ENCODE peak calls at places on chromosome 10, in five cellular contexts. E, A, V, Y and X are unnamed samples.

GRCh38 chr10:86686972-86687371 is 18.7 kb downstream of the LDB3 start:
- DNase-seq in E (peak; percentile 67), A (no peak), V (no peak), Y (no peak), X (no peak)

GRCh38 chr10:130430291-130430690 is 294.1 kb downstream of the GLRX3 start:
- DNase-seq in E (no peak), A (no peak), V (no peak), Y (no peak), X (no peak)

GRCh38 chr10:79942261-79943185 is 6.4 kb downstream of the SFTPD start:
- DNase-seq in E (no peak), A (no peak), V (no peak), Y (no peak), X (no peak)

GRCh38 chr10:79411546-79412495 is 33.6 kb downstream of the ZCCHC24 start:
- DNase-seq in E (peak; percentile 62), A (no peak), V (no peak), Y (no peak), X (no peak)

GRCh38 chr10:101011517-101012423 is 12.2 kb downstream of the LZTS2 start:
- DNase-seq in E (peak; percentile 33), A (peak; percentile 14), V (no peak), Y (no peak), X (no peak)

GRCh38 chr10:6050801-6051445 is 11.2 kb downstream of the IL2RA start:
- DNase-seq in E (peak; percentile 70), A (peak; percentile 50), V (peak; percentile 94), Y (no peak), X (peak; percentile 80)

GRCh38 chr10:12193193-12193592 is 2.5 kb downstream of the NUDT5 start:
- DNase-seq in E (no peak), A (no peak), V (no peak), Y (peak; percentile 57), X (no peak)

GRCh38 chr10:26879744-26880143 is 19.0 kb upstream of the ABI1 start:
- DNase-seq in E (no peak), A (peak; percentile 55), V (no peak), Y (no peak), X (no peak)

GRCh38 chr10:3136336-3136735 is 36.2 kb downstream of the PITRM1 start:
- DNase-seq in E (peak; percentile 83), A (no peak), V (no peak), Y (no peak), X (no peak)

GRCh38 chr10:84213076-84213475 is 12.3 kb downstream of the LRIT2 start:
- DNase-seq in E (no peak), A (no peak), V (no peak), Y (no peak), X (no peak)

GRCh38 chr10:58555930-58556311 is 43.2 kb downstream of the BICC1 start:
- DNase-seq in E (no peak), A (no peak), V (no peak), Y (no peak), X (no peak)

GRCh38 chr10:124186956-124187355 is 93.6 kb upstream of the CHST15 start:
- DNase-seq in E (no peak), A (no peak), V (no peak), Y (no peak), X (no peak)

GRCh38 chr10:114284346-114285071 is 45.5 kb downstream of the VWA2 start:
- DNase-seq in E (no peak), A (no peak), V (no peak), Y (no peak), X (peak; percentile 32)

GRCh38 chr10:80409121-80409520 is 770 bp downstream of the PRXL2A start:
- DNase-seq in E (no peak), A (no peak), V (no peak), Y (no peak), X (no peak)

GRCh38 chr10:4514445-4515108 is 311.4 kb upstream of the AKR1E2 start:
- DNase-seq in E (peak; percentile 69), A (peak; percentile 33), V (no peak), Y (no peak), X (no peak)

GRCh38 chr10:35594115-35594849 is 10.9 kb upstream of the GJD4 start:
- DNase-seq in E (no peak), A (no peak), V (no peak), Y (no peak), X (no peak)

GRCh38 chr10:116067825-116068224 is 205.2 kb downstream of the GFRA1 start:
- DNase-seq in E (no peak), A (no peak), V (no peak), Y (no peak), X (no peak)

GRCh38 chr10:5413012-5413938 is 918 bp downstream of the NET1 start:
- DNase-seq in E (no peak), A (peak; percentile 26), V (no peak), Y (peak; percentile 51), X (no peak)

GRCh38 chr10:120982507-120982906 is 131.3 kb downstream of the WDR11 start:
- DNase-seq in E (no peak), A (no peak), V (no peak), Y (no peak), X (no peak)

GRCh38 chr10:102675151-102675886 is 31.0 kb downstream of the TRIM8 start:
- DNase-seq in E (no peak), A (no peak), V (no peak), Y (no peak), X (no peak)

GRCh38 chr10:3010327-3010726 is 57.0 kb upstream of the PFKP start:
- DNase-seq in E (no peak), A (no peak), V (no peak), Y (no peak), X (no peak)

GRCh38 chr10:72954596-72955569 is at the start of gene PLA2G12B:
- DNase-seq in E (no peak), A (no peak), V (no peak), Y (no peak), X (no peak)

GRCh38 chr10:119104653-119105024 is 726 bp downstream of the DENND10 start:
- DNase-seq in E (peak; percentile 56), A (peak; percentile 23), V (no peak), Y (no peak), X (no peak)

GRCh38 chr10:688621-689426 is 644 bp downstream of the DIP2C start:
- DNase-seq in E (peak; percentile 66), A (no peak), V (no peak), Y (no peak), X (no peak)

GRCh38 chr10:689433-690226 is at the start of gene DIP2C:
- DNase-seq in E (peak; percentile 88), A (peak; percentile 66), V (no peak), Y (no peak), X (no peak)

GRCh38 chr10:688287-688620 is 1.2 kb downstream of the DIP2C start:
- DNase-seq in E (no peak), A (no peak), V (no peak), Y (no peak), X (no peak)

GRCh38 chr10:686155-686931 is 3.1 kb downstream of the DIP2C start:
- DNase-seq in E (no peak), A (no peak), V (no peak), Y (no peak), X (no peak)

GRCh38 chr10:687583-688286 is 1.7 kb downstream of the DIP2C start:
- DNase-seq in E (no peak), A (no peak), V (no peak), Y (no peak), X (no peak)
- H3K4me3 ChIP-seq in E (peak overlapping the region; percentile 90), A (no peak overlapping the region), V (no peak overlapping the region), Y (no peak overlapping the region), X (no peak overlapping the region)

DNA sequence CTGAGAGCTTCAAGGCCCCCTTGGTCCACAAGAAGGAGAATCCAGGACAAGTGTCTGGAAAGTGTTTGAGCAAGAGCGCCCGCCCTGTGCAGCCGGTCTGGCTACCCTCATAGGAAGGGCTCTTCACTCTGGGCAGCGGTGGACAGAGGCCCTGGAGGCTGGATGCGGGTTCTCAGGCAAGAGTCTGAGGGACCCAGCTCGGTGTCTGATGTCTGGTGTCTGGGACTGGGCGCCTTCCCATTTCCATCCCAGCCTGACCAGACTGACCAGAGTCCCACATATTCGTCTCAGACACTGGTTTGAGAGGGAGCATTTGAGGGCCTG is 59.8 kb downstream of the HK1 start:
- DNase-seq in E (peak; percentile 52), A (no peak), V (no peak), Y (no peak), X (no peak)
- H3K4me3 ChIP-seq in E (no peak overlapping the region), A (no peak overlapping the region), V (no peak overlapping the region), Y (no peak overlapping the region), X (no peak overlapping the region)

GRCh38 chr10:133307776-133308430 is 769 bp downstream of the TUBGCP2 start:
- DNase-seq in E (peak; percentile 80), A (peak; percentile 86), V (peak; percentile 90), Y (peak; percentile 65), X (peak; percentile 74)

GRCh38 chr10:133303206-133303605 is 5.5 kb downstream of the TUBGCP2 start:
- DNase-seq in E (no peak), A (no peak), V (no peak), Y (no peak), X (no peak)

GRCh38 chr10:133308431-133309110 is at the start of the genes TUBGCP2 and ZNF511:
- DNase-seq in E (peak; percentile 95), A (peak; percentile 84), V (peak; percentile 94), Y (peak; percentile 44), X (peak; percentile 67)

GRCh38 chr10:133306941-133307379 is 1.7 kb downstream of the TUBGCP2 start:
- DNase-seq in E (no peak), A (no peak), V (no peak), Y (no peak), X (no peak)

GRCh38 chr10:133306097-133306476 is 2.6 kb downstream of the TUBGCP2 start:
- DNase-seq in E (no peak), A (no peak), V (no peak), Y (no peak), X (no peak)
- H3K4me3 ChIP-seq in E (no peak overlapping the region), A (no peak overlapping the region), V (no peak overlapping the region), Y (no peak overlapping the region), X (no peak overlapping the region)

GRCh38 chr10:92207061-92207460 is 83.8 kb downstream of the CPEB3 start:
- DNase-seq in E (no peak), A (no peak), V (no peak), Y (no peak), X (no peak)
- H3K4me3 ChIP-seq in E (no peak overlapping the region), A (no peak overlapping the region), V (no peak overlapping the region), Y (no peak overlapping the region), X (no peak overlapping the region)